ENCODE peak calls at places on chromosomes 7 and 10, in eight cellular contexts. P, D, O, T, J, X, K and N are unnamed samples.

GRCh38 chr7:18119985-18120384 is 92.3 kb upstream of the PRPS1L1 start:
- DNase-seq in P (no peak), D (peak; percentile 12), O (no peak), T (peak; percentile 9), J (no peak), X (no peak), K (peak; percentile 32), N (no peak)

GRCh38 chr7:131149429-131149774 is 178.3 kb upstream of the MKLN1 start:
- DNase-seq in P (no peak), D (no peak), O (no peak), T (no peak), J (no peak), X (no peak), K (no peak), N (no peak)

GRCh38 chr10:54800677-54801480 is at the start of gene PCDH15:
- DNase-seq in P (no peak), D (no peak), O (no peak), T (peak; percentile 38), J (no peak), X (no peak), K (peak; percentile 72), N (peak; percentile 46)

GRCh38 chr10:111865550-111865949 is 318.0 kb downstream of the GPAM start:
- DNase-seq in P (no peak), D (no peak), O (no peak), T (no peak), J (no peak), X (no peak), K (no peak), N (no peak)

GRCh38 chr10:70799124-70799523 is 13.9 kb upstream of the TBATA start:
- DNase-seq in P (no peak), D (no peak), O (no peak), T (no peak), J (no peak), X (no peak), K (no peak), N (no peak)

GRCh38 chr10:90424730-90425129 is 433.1 kb downstream of the HTR7 start:
- DNase-seq in P (no peak), D (no peak), O (no peak), T (no peak), J (no peak), X (no peak), K (no peak), N (no peak)

GRCh38 chr7:101899616-101900015 is 82.2 kb downstream of the CUX1 start:
- DNase-seq in P (no peak), D (no peak), O (no peak), T (no peak), J (no peak), X (no peak), K (no peak), N (no peak)

GRCh38 chr7:1815051-1815481 is 145.0 kb downstream of the ELFN1 start:
- DNase-seq in P (no peak), D (no peak), O (no peak), T (no peak), J (no peak), X (no peak), K (no peak), N (no peak)

GRCh38 chr10:111281516-111281915 is 204.7 kb downstream of the ADRA2A start:
- DNase-seq in P (no peak), D (no peak), O (no peak), T (peak; percentile 23), J (no peak), X (no peak), K (peak; percentile 47), N (no peak)

GRCh38 chr7:73343671-73344380 is 15.9 kb downstream of the FKBP6 start:
- DNase-seq in P (no peak), D (no peak), O (no peak), T (no peak), J (no peak), X (no peak), K (no peak), N (no peak)

GRCh38 chr7:77569514-77570232 is 32.6 kb downstream of the PTPN12 start:
- DNase-seq in P (no peak), D (peak; percentile 7), O (no peak), T (no peak), J (no peak), X (no peak), K (no peak), N (no peak)

GRCh38 chr7:44087914-44088838 is 5.8 kb upstream of the POLM start:
- DNase-seq in P (peak; percentile 84), D (peak; percentile 48), O (no peak), T (no peak), J (peak; percentile 68), X (peak; percentile 92), K (no peak), N (no peak)

GRCh38 chr7:118104812-118105441 is 79.0 kb upstream of the LSM8 start:
- DNase-seq in P (no peak), D (no peak), O (no peak), T (no peak), J (no peak), X (no peak), K (peak; percentile 27), N (peak; percentile 43)

GRCh38 chr7:90594791-90595317 is 1.3 kb upstream of the CDK14 start:
- DNase-seq in P (peak; percentile 13), D (peak; percentile 90), O (no peak), T (peak; percentile 36), J (peak; percentile 67), X (peak; percentile 37), K (no peak), N (peak; percentile 54)
- H3K4me3 ChIP-seq in P (peak overlapping the region; percentile 78), D (peak overlapping the region; percentile 64), O (no peak overlapping the region), T (peak overlapping the region; percentile 1), J (peak overlapping the region; percentile 70), X (peak overlapping the region; percentile 87), K (peak overlapping the region; percentile 90), N (no peak overlapping the region)

DNA sequence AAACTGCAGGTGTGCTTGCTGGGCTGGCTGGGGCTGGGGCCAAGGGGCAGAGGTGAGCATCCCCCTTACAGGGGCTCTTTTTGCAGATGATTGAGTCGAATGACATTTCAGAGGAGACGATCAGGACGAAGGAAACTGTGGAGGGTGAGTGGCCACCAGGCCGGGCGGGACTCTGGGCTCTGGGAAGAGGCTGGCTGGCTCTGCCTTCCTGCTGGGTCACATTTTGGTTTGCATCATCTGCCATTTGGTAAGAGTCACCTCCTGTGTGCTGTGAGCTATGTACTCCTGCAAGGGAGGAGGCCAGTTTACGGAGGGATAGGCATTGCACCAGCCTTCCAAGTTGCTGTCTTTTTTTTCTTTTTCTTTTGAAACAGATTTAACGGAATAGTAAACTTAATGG is 73.0 kb upstream of the GTF2IRD1 start:
- DNase-seq in P (no peak), D (no peak), O (no peak), T (no peak), J (no peak), X (no peak), K (no peak), N (no peak)
- H3K36me3 ChIP-seq in P (no peaks in the 10 kb centered on the region), D (peaks cover 14% of the 10 kb centered on the region), O (no peaks in the 10 kb centered on the region), T (no peaks in the 10 kb centered on the region), J (no peaks in the 10 kb centered on the region), X (peaks cover 9% of the 10 kb centered on the region), K (no peaks in the 10 kb centered on the region), N (no peaks in the 10 kb centered on the region)

GRCh38 chr7:157686285-157686894 is 349.6 kb downstream of the DNAJB6 start:
- DNase-seq in P (no peak), D (no peak), O (no peak), T (no peak), J (no peak), X (no peak), K (no peak), N (no peak)

GRCh38 chr7:157684157-157684595 is 347.4 kb downstream of the DNAJB6 start:
- DNase-seq in P (no peak), D (no peak), O (no peak), T (no peak), J (no peak), X (no peak), K (no peak), N (peak; percentile 65)

GRCh38 chr7:157684596-157685429 is 348.0 kb downstream of the DNAJB6 start:
- DNase-seq in P (no peak), D (no peak), O (no peak), T (no peak), J (no peak), X (no peak), K (no peak), N (peak; percentile 76)

GRCh38 chr7:157687158-157687557 is 350.4 kb downstream of the DNAJB6 start:
- DNase-seq in P (no peak), D (no peak), O (no peak), T (no peak), J (no peak), X (no peak), K (no peak), N (no peak)

DNA sequence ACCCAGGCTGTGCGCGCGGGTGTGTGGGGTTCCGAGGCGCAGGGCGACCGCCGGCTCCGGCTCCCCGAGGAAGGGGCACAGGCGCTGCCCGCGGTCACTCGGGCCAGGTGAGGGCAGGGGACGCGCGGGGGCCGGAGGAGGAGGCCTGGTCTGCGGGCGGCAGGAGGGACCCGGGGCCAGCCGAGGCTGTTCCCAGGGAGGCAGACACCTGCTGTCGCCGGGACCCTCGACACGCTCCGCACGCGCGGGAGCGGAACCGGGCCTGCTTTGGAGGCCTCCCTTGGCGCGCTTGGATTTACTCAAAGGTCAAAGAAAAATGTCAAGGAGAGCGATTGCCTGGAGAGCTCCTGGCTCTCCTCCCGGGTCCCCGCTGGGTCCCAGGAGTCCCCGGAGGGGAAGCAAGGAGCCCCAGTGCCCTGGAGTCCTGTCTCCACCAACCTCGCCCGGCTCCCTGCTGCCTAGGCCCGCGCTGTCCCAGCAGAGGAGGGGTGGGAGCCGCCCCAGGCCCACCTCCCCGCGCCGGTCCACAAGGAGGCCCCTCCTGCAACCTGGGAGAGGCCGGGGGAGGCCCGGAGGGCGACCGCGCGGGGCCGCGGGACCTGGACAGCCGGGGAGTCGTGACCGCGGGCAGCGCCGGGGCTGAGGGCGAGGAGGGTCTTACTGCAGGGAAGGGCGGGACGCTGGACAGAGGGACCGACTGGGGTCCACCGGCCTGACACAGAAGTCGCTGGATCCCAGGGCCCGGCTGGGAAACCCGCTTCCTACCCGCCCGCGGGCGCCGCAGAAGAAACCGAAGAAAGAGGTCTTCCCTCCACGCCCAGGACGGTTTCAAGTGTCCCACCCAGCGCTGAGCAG is 348.9 kb downstream of the DNAJB6 start:
- DNase-seq in P (no peak), D (no peak), O (no peak), T (no peak), J (peak; percentile 3), X (no peak), K (no peak), N (peak; percentile 46)
- H3K4me3 ChIP-seq in P (no peak overlapping the region), D (no peak overlapping the region), O (no peak overlapping the region), T (no peak overlapping the region), J (no peak overlapping the region), X (no peak overlapping the region), K (no peak overlapping the region), N (peak overlapping the region; percentile 27)

GRCh38 chr10:119933179-119933578 is 40.6 kb downstream of the SEC23IP start:
- DNase-seq in P (no peak), D (no peak), O (no peak), T (no peak), J (no peak), X (no peak), K (peak; percentile 67), N (peak; percentile 23)

GRCh38 chr10:119928411-119928810 is 35.9 kb downstream of the SEC23IP start:
- DNase-seq in P (no peak), D (no peak), O (no peak), T (no peak), J (no peak), X (no peak), K (no peak), N (no peak)

GRCh38 chr10:119932631-119933030 is 40.1 kb downstream of the SEC23IP start:
- DNase-seq in P (no peak), D (no peak), O (no peak), T (no peak), J (no peak), X (no peak), K (no peak), N (no peak)

GRCh38 chr10:119931873-119932272 is 39.3 kb downstream of the SEC23IP start:
- DNase-seq in P (no peak), D (no peak), O (no peak), T (no peak), J (no peak), X (no peak), K (no peak), N (no peak)
- H3K36me3 ChIP-seq in P (peaks cover 7% of the 10 kb centered on the region), D (peaks cover 50% of the 10 kb centered on the region), O (peaks cover 30% of the 10 kb centered on the region), T (no peaks in the 10 kb centered on the region), J (no peaks in the 10 kb centered on the region), X (peaks cover 9% of the 10 kb centered on the region), K (peaks cover 61% of the 10 kb centered on the region), N (peaks cover 70% of the 10 kb centered on the region)